ENCODE peak calls at places on chromosomes 4 and X, in five cellular contexts. F is K562, G is GM12878, K is H1, O is HepG2. Y is an unnamed sample.

GRCh38 chrX:150844016-150844415 is 54.5 kb downstream of the CD99L2 start:
- DNase-seq in F (no peak), G (no peak), K (no peak), O (no peak), Y (no peak)

GRCh38 chr4:537436-538264 is 38.4 kb downstream of the TMEM271 start:
- DNase-seq in F (no peak), G (no peak), K (no peak), O (no peak), Y (no peak)

GRCh38 chr4:42364654-42365053 is 32.6 kb upstream of the SHISA3 start:
- DNase-seq in F (no peak), G (no peak), K (no peak), O (no peak), Y (no peak)

GRCh38 chr4:3042226-3042625 is 32.1 kb downstream of the HTT-AS start:
- DNase-seq in F (no peak), G (no peak), K (no peak), O (no peak), Y (no peak)

GRCh38 chrX:15436220-15436619 is 52.0 kb upstream of the VEGFD start:
- DNase-seq in F (no peak), G (no peak), K (no peak), O (no peak), Y (no peak)

GRCh38 chrX:55342533-55343501 is 78.1 kb upstream of the PAGE3 start:
- DNase-seq in F (peak), G (peak), K (peak), O (peak), Y (peak)

GRCh38 chrX:13147758-13148157 is 103.3 kb upstream of the FAM9C start:
- DNase-seq in F (no peak), G (no peak), K (no peak), O (no peak), Y (no peak)

GRCh38 chr4:655735-656151 is 18.3 kb downstream of the ATP5ME start:
- DNase-seq in F (no peak), G (no peak), K (no peak), O (no peak), Y (no peak)

GRCh38 chr4:56799824-56800756 is 21.4 kb downstream of the SPINK2 start:
- DNase-seq in F (peak), G (peak), K (peak), O (peak), Y (peak)

GRCh38 chr4:157713342-157713741 is 459.5 kb downstream of the GASK1B start:
- DNase-seq in F (no peak), G (no peak), K (no peak), O (no peak), Y (no peak)

GRCh38 chrX:55167124-55167523 is 53.0 kb upstream of the PAGE5 start:
- DNase-seq in F (no peak), G (no peak), K (no peak), O (no peak), Y (no peak)

GRCh38 chr4:47468686-47469365 is 5.3 kb upstream of the COMMD8 start:
- DNase-seq in F (no peak), G (no peak), K (no peak), O (no peak), Y (no peak)

GRCh38 chr4:139559095-139559490 is 3.1 kb upstream of the SETD7 start:
- DNase-seq in F (no peak), G (no peak), K (no peak), O (no peak), Y (no peak)

GRCh38 chr4:189202182-189202868 is 738.3 kb upstream of the FRG1 start:
- DNase-seq in F (peak), G (no peak), K (peak), O (peak), Y (peak)

GRCh38 chr4:20773144-20773997 is 73.1 kb downstream of the PACRGL start:
- DNase-seq in F (peak), G (no peak), K (peak), O (peak), Y (peak)

GRCh38 chr4:84099591-84099990 is 399.5 kb downstream of the NKX6-1 start:
- DNase-seq in F (no peak), G (no peak), K (no peak), O (no peak), Y (no peak)

GRCh38 chrX:123731987-123732678 is 719 bp downstream of the THOC2 start:
- DNase-seq in F (peak), G (no peak), K (peak), O (no peak), Y (peak)

GRCh38 chrX:85998954-85999353 is 48.4 kb downstream of the CHM start:
- DNase-seq in F (no peak), G (no peak), K (no peak), O (no peak), Y (no peak)

DNA sequence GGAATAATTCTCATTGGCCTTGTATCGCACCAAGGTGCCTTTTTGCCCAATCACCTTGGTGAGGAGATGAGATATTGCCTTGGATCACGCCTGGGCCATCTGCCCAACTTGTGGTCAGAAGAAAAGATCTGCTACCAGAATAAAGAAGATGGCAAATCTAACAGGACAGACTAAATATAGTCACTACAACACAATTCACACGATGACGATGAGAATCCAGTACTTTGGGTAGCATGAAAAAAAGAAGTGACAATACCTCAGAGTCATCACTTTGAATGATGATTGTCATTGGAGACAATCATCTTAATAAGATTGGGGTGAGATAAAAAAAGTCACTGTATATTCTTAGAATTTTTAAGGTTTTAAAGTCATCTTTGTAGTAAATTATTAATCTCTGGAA is 7.3 kb upstream of the MSL3 start:
- DNase-seq in F (no peak), G (no peak), K (no peak), O (no peak), Y (no peak)
- TF ChIP-seq CREB1 in F (no peak), G (peak), K (no peak), O (no peak), Y (no peak)

GRCh38 chr4:154526151-154526550 is 24.0 kb downstream of the PLRG1 start:
- DNase-seq in F (no peak), G (no peak), K (no peak), O (no peak), Y (no peak)
- TF ChIP-seq ATF2 in F (no peak), G (no peak), K (no peak), O (no peak), Y (no peak)

GRCh38 chr4:99885063-99885664 is 9.1 kb downstream of the LAMTOR3 start:
- DNase-seq in F (peak), G (no peak), K (no peak), O (peak), Y (no peak)
- TF ChIP-seq CREB1 in F (no peak), G (no peak), K (no peak), O (no peak), Y (no peak)

DNA sequence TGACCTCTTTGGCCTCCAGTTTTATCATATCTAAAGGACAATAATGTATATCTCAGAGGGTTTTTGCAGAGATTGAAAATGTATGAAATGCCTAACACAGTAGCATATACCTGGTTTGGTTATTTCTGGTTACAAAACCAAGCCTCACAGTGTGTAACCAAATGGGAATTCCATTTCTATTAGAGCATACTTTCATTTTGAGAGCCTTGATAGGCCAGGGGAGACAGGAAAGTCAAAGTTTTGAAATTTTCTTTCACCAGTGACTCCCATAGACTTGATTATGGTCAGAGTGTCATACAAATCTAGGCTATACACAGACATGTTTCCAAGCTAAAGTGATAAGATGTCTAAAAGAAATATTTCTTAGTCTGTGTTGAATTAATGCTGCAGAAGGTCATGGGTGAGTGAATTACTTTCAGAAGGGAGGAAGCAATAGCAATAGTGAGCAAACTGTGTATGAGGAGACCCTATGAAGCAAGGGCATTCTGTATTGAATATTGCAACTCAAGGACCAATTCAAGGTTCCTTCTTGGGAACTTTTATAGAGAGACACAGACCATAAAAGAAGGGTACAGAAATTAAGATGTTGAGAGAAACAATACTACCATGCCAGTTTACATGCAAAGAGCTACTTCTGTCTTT is 151.1 kb downstream of the PDE5A start:
- DNase-seq in F (no peak), G (no peak), K (no peak), O (no peak), Y (no peak)
- TF ChIP-seq ATF2 in F (no peak), G (no peak), K (no peak), O (no peak), Y (no peak)

GRCh38 chrX:155966876-155967275 is 30.6 kb upstream of the IL9R start:
- DNase-seq in F (peak), G (peak), K (peak), O (peak), Y (peak)
- TF ChIP-seq CREB1 in F (no peak), G (no peak), K (no peak), O (no peak), Y (no peak)

GRCh38 chr4:142440093-142440492 is 406.0 kb downstream of the INPP4B start:
- DNase-seq in F (no peak), G (no peak), K (no peak), O (no peak), Y (no peak)

GRCh38 chr4:142434519-142435224 is 411.4 kb downstream of the INPP4B start:
- DNase-seq in F (no peak), G (no peak), K (no peak), O (no peak), Y (no peak)

DNA sequence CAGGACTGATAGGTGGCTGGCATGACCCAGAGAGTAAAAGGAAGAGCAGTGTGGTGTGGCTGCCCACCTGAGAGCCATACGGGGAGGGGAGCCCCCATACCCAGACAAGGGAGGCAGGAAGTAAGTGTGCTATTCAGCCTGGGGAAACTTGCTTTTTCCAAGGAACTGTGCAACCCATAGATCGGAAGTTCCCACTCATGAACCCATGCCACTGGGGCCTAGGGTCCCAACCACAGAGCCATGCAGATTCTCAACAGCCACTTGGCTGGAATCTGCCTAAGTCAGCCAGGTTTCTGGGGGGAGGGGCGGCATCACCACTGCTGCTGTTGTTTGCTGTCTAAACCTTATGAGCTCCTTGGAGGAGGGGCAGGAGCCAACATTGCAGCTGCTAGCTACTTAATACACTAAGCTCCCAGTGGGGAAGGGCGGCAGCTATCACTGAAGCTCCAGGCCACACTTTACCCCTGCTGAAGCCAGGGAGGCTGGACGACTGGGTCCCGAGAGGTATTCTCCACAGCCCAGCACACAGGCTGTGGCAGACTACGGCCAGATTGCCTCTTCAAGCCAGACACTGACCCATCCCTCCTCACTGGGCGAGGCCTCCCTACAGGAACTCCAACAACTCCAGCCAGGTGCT is 410.4 kb downstream of the INPP4B start:
- DNase-seq in F (no peak), G (no peak), K (peak), O (no peak), Y (peak)
- TF ChIP-seq ATF2 in F (no peak), G (no peak), K (no peak), O (no peak), Y (no peak)

GRCh38 chrX:39905946-39906345 is 191.8 kb downstream of the BCOR start:
- DNase-seq in F (no peak), G (no peak), K (no peak), O (no peak), Y (no peak)

GRCh38 chrX:39905475-39905889 is 192.3 kb downstream of the BCOR start:
- DNase-seq in F (peak), G (no peak), K (no peak), O (no peak), Y (no peak)

GRCh38 chrX:39903937-39904336 is 193.8 kb downstream of the BCOR start:
- DNase-seq in F (no peak), G (no peak), K (no peak), O (no peak), Y (no peak)

GRCh38 chrX:39903343-39903742 is 194.4 kb downstream of the BCOR start:
- DNase-seq in F (no peak), G (no peak), K (no peak), O (no peak), Y (no peak)

DNA sequence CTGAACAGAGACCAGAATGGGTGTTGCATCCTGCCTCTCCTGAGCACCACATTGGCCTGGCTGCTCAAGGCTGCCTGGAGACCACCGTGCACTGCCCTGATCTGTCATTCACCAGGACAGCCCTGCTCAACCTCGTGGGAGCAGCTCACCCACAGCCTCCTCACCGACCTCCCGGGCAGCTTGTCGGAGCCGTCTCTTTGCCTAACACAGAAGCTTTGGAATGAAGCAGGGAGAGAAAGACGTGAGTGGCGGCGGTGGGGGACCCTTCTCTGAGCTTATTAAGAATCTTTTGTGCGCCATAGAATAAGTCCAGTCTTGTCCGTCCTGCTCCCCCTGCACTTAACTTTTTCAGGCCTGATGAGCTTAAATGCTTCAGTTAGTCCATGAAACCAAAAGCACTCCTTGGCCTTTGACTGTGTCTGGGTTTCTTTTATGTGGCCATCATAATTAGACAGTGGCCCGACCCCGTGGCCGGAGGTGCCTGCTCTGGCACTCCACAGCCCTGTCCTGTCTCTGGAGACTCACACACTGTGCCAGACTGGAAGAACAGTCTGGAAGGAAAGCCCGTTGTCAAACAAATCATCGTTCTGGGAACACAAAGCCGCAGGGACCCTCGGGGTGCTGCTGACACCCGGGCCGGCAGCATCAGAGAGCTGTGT is 192.8 kb downstream of the BCOR start:
- DNase-seq in F (no peak), G (no peak), K (no peak), O (no peak), Y (no peak)
- TF ChIP-seq CREB1 in F (no peak), G (no peak), K (no peak), O (no peak), Y (no peak)

GRCh38 chr4:76550966-76551780 is 116.1 kb downstream of the SHROOM3 start:
- DNase-seq in F (no peak), G (no peak), K (no peak), O (no peak), Y (no peak)
- TF ChIP-seq ATF2 in F (no peak), G (no peak), K (no peak), O (no peak), Y (no peak)

GRCh38 chr4:186940476-186940875 is 216.8 kb upstream of the FAT1 start:
- DNase-seq in F (no peak), G (no peak), K (no peak), O (peak), Y (no peak)
- TF ChIP-seq CREB1 in F (no peak), G (no peak), K (no peak), O (no peak), Y (no peak)